ENCODE peak calls at places on chromosomes 4 and X, in five cellular contexts. One of them, this sample, is unnamed.

GRCh38 chrX:13646154-13646549 is 6.8 kb upstream of the TCEANC start:
- DNase-seq in WERI-Rb-1: peak; percentile 73
- DNase-seq in LoVo: peak; percentile 42
- DNase-seq in NCI-H69: peak; percentile 70
- DNase-seq in ACHN: peak; percentile 50
- DNase-seq in this sample: peak; percentile 80

GRCh38 chrX:53188763-53189162 is 36.2 kb downstream of the KDM5C start:
- DNase-seq in ACHN: no peak
- DNase-seq in LoVo: no peak
- DNase-seq in NCI-H69: no peak
- DNase-seq in WERI-Rb-1: no peak
- DNase-seq in this sample: no peak

GRCh38 chr4:2811830-2812599 is 19.1 kb downstream of the SH3BP2 start:
- DNase-seq in ACHN: peak; percentile 84
- DNase-seq in NCI-H69: peak; percentile 82
- DNase-seq in LoVo: no peak
- DNase-seq in WERI-Rb-1: peak; percentile 67
- DNase-seq in this sample: peak; percentile 85

GRCh38 chrX:108036298-108036973 is 8.4 kb upstream of the VSIG1 start:
- DNase-seq in ACHN: peak; percentile 3
- DNase-seq in NCI-H69: peak; percentile 14
- DNase-seq in LoVo: peak; percentile 51
- DNase-seq in WERI-Rb-1: no peak
- DNase-seq in this sample: no peak

GRCh38 chrX:153900806-153901752 is 3.4 kb upstream of the AVPR2 start:
- DNase-seq in LoVo: no peak
- DNase-seq in ACHN: peak; percentile 69
- DNase-seq in WERI-Rb-1: peak; percentile 78
- DNase-seq in NCI-H69: peak; percentile 85
- DNase-seq in this sample: peak; percentile 68

GRCh38 chrX:68826113-68826980 is 2.5 kb upstream of the EFNB1 start:
- DNase-seq in NCI-H69: peak; percentile 33
- DNase-seq in ACHN: no peak
- DNase-seq in LoVo: no peak
- DNase-seq in WERI-Rb-1: no peak
- DNase-seq in this sample: peak; percentile 62

GRCh38 chrX:39309018-39309620 is 507.9 kb downstream of the MID1IP1 start:
- DNase-seq in ACHN: no peak
- DNase-seq in WERI-Rb-1: no peak
- DNase-seq in NCI-H69: no peak
- DNase-seq in LoVo: peak; percentile 1
- DNase-seq in this sample: peak; percentile 6

GRCh38 chr4:67713531-67714247 is 12.7 kb upstream of the UBA6 start:
- DNase-seq in ACHN: peak; percentile 20
- DNase-seq in NCI-H69: no peak
- DNase-seq in WERI-Rb-1: no peak
- DNase-seq in LoVo: no peak
- DNase-seq in this sample: no peak

GRCh38 chrX:106894978-106895452 is 8.1 kb downstream of the RIPPLY1 start:
- DNase-seq in NCI-H69: no peak
- DNase-seq in WERI-Rb-1: no peak
- DNase-seq in ACHN: peak; percentile 72
- DNase-seq in LoVo: peak; percentile 66
- DNase-seq in this sample: no peak

GRCh38 chrX:56219702-56220101 is 12.5 kb upstream of the KLF8 start:
- DNase-seq in ACHN: peak; percentile 28
- DNase-seq in WERI-Rb-1: no peak
- DNase-seq in NCI-H69: peak; percentile 0
- DNase-seq in LoVo: no peak
- DNase-seq in this sample: peak; percentile 3

GRCh38 chrX:135741192-135741715 is 26.7 kb downstream of the CT45A3 start:
- DNase-seq in ACHN: no peak
- DNase-seq in LoVo: no peak
- DNase-seq in WERI-Rb-1: no peak
- DNase-seq in NCI-H69: no peak
- DNase-seq in this sample: no peak